ENCODE peak calls at places on chromosomes 4 and X, in eight cellular contexts. A, O, N, H, E, M, U and T are unnamed samples.

GRCh38 chr4:153909672-153910071 is 120.8 kb upstream of the SFRP2 start:
- DNase-seq in A (no peak), U (no peak), E (no peak), H (no peak), N (no peak), M (no peak), O (no peak), T (no peak)

GRCh38 chr4:168124008-168124641 is 31.8 kb downstream of the ANXA10 start:
- DNase-seq in N (peak), U (no peak), A (peak), M (no peak), E (no peak), O (peak), H (no peak), T (no peak)

GRCh38 chrX:108019382-108019857 is 25.4 kb upstream of the VSIG1 start:
- DNase-seq in A (no peak), H (peak), U (no peak), O (no peak), E (no peak), N (no peak), M (no peak), T (no peak)

GRCh38 chr4:73970011-73970410 is 11.8 kb downstream of the PF4 start:
- DNase-seq in H (no peak), A (no peak), U (no peak), M (no peak), E (no peak), N (no peak), O (no peak), T (no peak)

GRCh38 chrX:117134983-117135382 is 672.2 kb upstream of the CT83 start:
- DNase-seq in H (no peak), E (no peak), O (no peak), M (no peak), U (no peak), A (no peak), N (no peak), T (no peak)

GRCh38 chrX:39984191-39984956 is 113.4 kb downstream of the BCOR start:
- DNase-seq in E (no peak), A (peak), M (no peak), H (no peak), U (no peak), O (peak), N (no peak), T (no peak)

GRCh38 chr4:106325800-106326199 is 9.4 kb downstream of the AIMP1 start:
- DNase-seq in O (peak), H (no peak), M (no peak), A (peak), U (no peak), N (no peak), E (no peak), T (no peak)

GRCh38 chr4:110207233-110207632 is 8.8 kb upstream of the ELOVL6 start:
- DNase-seq in E (no peak), O (no peak), M (no peak), U (no peak), A (no peak), H (no peak), N (no peak), T (no peak)

GRCh38 chrX:150643271-150643670 is 49.9 kb upstream of the MTMR1 start:
- DNase-seq in O (peak), M (no peak), A (no peak), E (no peak), H (no peak), U (no peak), N (no peak), T (no peak)

GRCh38 chrX:22325091-22325490 is 52.4 kb downstream of the CBLL2 start:
- DNase-seq in H (no peak), N (peak), O (peak), A (peak), E (no peak), U (no peak), M (no peak), T (no peak)

GRCh38 chr4:180674629-180675367 is 1568.4 kb upstream of the TENM3 start:
- DNase-seq in U (no peak), E (no peak), O (no peak), M (no peak), A (no peak), H (no peak), N (no peak), T (no peak)

GRCh38 chr4:53645108-53645507 is 53.8 kb upstream of the LNX1 start:
- DNase-seq in A (no peak), U (no peak), M (no peak), N (no peak), O (no peak), H (no peak), E (no peak), T (no peak)

GRCh38 chrX:119425050-119425449 is 25.9 kb downstream of the SLC25A43 start:
- DNase-seq in N (no peak), O (no peak), U (no peak), A (no peak), M (no peak), H (no peak), E (no peak), T (no peak)

GRCh38 chr4:88244821-88245579 is 39.4 kb downstream of the PPM1K start:
- DNase-seq in N (no peak), O (no peak), E (peak), H (peak), A (no peak), M (peak), U (peak), T (peak)

GRCh38 chr4:17489123-17489522 is 22.8 kb downstream of the QDPR start:
- DNase-seq in H (no peak), M (no peak), U (no peak), E (no peak), A (no peak), N (no peak), O (no peak), T (no peak)

GRCh38 chrX:67692246-67692645 is 148.4 kb downstream of the AR start:
- DNase-seq in N (peak), A (peak), O (peak), H (no peak), U (no peak), E (no peak), M (no peak), T (no peak)

GRCh38 chr4:147479376-147479775 is 1.5 kb upstream of the EDNRA start:
- DNase-seq in H (no peak), M (no peak), U (no peak), A (peak), O (no peak), N (no peak), E (no peak), T (no peak)

GRCh38 chr4:10296730-10297129 is 160.5 kb downstream of the ZNF518B start:
- DNase-seq in M (no peak), U (no peak), O (no peak), A (no peak), H (no peak), N (no peak), E (no peak), T (no peak)

GRCh38 chr4:633406-633805 is 8.0 kb downstream of the PDE6B start:
- DNase-seq in E (no peak), N (no peak), M (no peak), O (no peak), H (no peak), U (no peak), A (no peak), T (no peak)

GRCh38 chrX:873016-873415 is 242.4 kb downstream of the SHOX start:
- DNase-seq in H (no peak), U (no peak), E (no peak), A (no peak), N (no peak), O (no peak), M (no peak), T (no peak)

GRCh38 chr4:59598233-59598618 is 1601.9 kb upstream of the ADGRL3 start:
- DNase-seq in N (no peak), U (no peak), A (no peak), H (no peak), E (no peak), M (no peak), O (peak), T (no peak)

GRCh38 chr4:7768736-7769135 is 170.9 kb downstream of the AFAP1 start:
- DNase-seq in A (no peak), M (no peak), H (no peak), N (no peak), O (no peak), E (no peak), U (no peak), T (no peak)

GRCh38 chr4:144778364-144778763 is 132.4 kb downstream of the HHIP start:
- DNase-seq in M (no peak), A (no peak), N (no peak), H (no peak), E (no peak), U (no peak), O (no peak), T (no peak)

GRCh38 chr4:107546637-107547036 is 173.4 kb downstream of the PAPSS1 start:
- DNase-seq in E (no peak), A (no peak), N (no peak), M (no peak), U (no peak), H (no peak), O (peak), T (no peak)

GRCh38 chr4:8071741-8072140 is 86.9 kb downstream of the ABLIM2 start:
- DNase-seq in E (no peak), A (no peak), N (no peak), H (no peak), U (no peak), M (no peak), O (no peak), T (no peak)

GRCh38 chr4:53576218-53576617 is 15.1 kb downstream of the LNX1 start:
- DNase-seq in N (no peak), U (no peak), H (no peak), M (no peak), E (no peak), A (no peak), O (no peak), T (no peak)

GRCh38 chr4:39043058-39043696 is 11.0 kb upstream of the TMEM156 start:
- DNase-seq in A (peak), M (no peak), U (no peak), H (no peak), O (peak), E (no peak), N (peak), T (no peak)